ENCODE peak calls at places on chromosome 5, in ten cellular contexts. R is neural progenitor cell, H is mesendoderm, N is A673, F is A549, J is Caco-2, Q is H7, L is right lobe of liver, W is GM12865, V is lung. K is an unnamed sample.
A peak's percentile ranks its signal among the peaks of the same experiment; 100 is the strongest.

GRCh38 chr5:60023255-60023654 is 129.7 kb upstream of the PDE4D start:
- DNase-seq in J (no peak), F (no peak), V (no peak), Q (no peak), H (peak; percentile 13), W (no peak), N (no peak), R (no peak), L (no peak), K (no peak)

GRCh38 chr5:6525910-6526309 is 77.3 kb downstream of the UBE2QL1 start:
- DNase-seq in W (peak; percentile 50), V (no peak), F (peak; percentile 38), J (peak; percentile 43), R (peak; percentile 58), L (no peak), H (peak; percentile 70), N (peak; percentile 52), Q (peak; percentile 86), K (peak; percentile 37)

GRCh38 chr5:172223901-172224873 is 30.2 kb downstream of the EFCAB9 start:
- DNase-seq in R (peak; percentile 56), H (no peak), J (no peak), W (peak; percentile 90), N (no peak), V (no peak), L (no peak), Q (no peak), F (no peak), K (no peak)

GRCh38 chr5:115455241-115455640 is 89.3 kb downstream of the FEM1C start:
- DNase-seq in J (no peak), F (peak; percentile 17), R (no peak), L (no peak), V (no peak), N (no peak), Q (no peak), W (no peak), H (no peak), K (no peak)

GRCh38 chr5:74390306-74390637 is 250.3 kb downstream of the ENC1 start:
- DNase-seq in F (no peak), R (no peak), Q (no peak), W (no peak), J (no peak), H (no peak), L (no peak), V (no peak), N (no peak), K (no peak)

GRCh38 chr5:30764704-30765103 is 428.8 kb upstream of the CDH6 start:
- DNase-seq in Q (no peak), R (no peak), J (no peak), V (no peak), W (no peak), F (no peak), N (no peak), L (no peak), H (no peak), K (no peak)

GRCh38 chr5:172707285-172708182 is 63.5 kb downstream of the DUSP1 start:
- DNase-seq in W (peak; percentile 57), F (peak; percentile 84), N (peak; percentile 78), L (no peak), H (peak; percentile 81), V (no peak), J (peak; percentile 73), R (peak; percentile 81), Q (peak; percentile 78), K (no peak)

GRCh38 chr5:61790678-61791077 is 458.6 kb downstream of the ZSWIM6 start:
- DNase-seq in N (no peak), Q (no peak), F (peak; percentile 14), W (peak; percentile 67), H (no peak), L (peak; percentile 72), J (peak; percentile 48), R (no peak), V (no peak), K (no peak)

GRCh38 chr5:131635755-131636479 is 888 bp upstream of the RAPGEF6 start:
- DNase-seq in Q (no peak), L (no peak), F (peak; percentile 6), W (peak; percentile 62), V (no peak), R (no peak), J (no peak), N (no peak), H (no peak), K (no peak)

GRCh38 chr5:96896285-96896711 is 20.0 kb downstream of the ERAP2 start:
- DNase-seq in W (peak; percentile 48), Q (no peak), V (no peak), R (no peak), J (no peak), N (no peak), F (no peak), H (no peak), L (no peak), K (no peak)

GRCh38 chr5:109692852-109693251 is 3.1 kb downstream of the MAN2A1 start:
- DNase-seq in Q (no peak), R (peak; percentile 8), N (no peak), H (no peak), J (no peak), W (peak; percentile 39), V (no peak), L (peak; percentile 46), F (no peak), K (no peak)

GRCh38 chr5:109694451-109694891 is 4.7 kb downstream of the MAN2A1 start:
- DNase-seq in N (no peak), L (no peak), W (no peak), H (peak; percentile 60), V (no peak), F (no peak), R (no peak), Q (no peak), J (no peak), K (no peak)

GRCh38 chr5:109695005-109695926 is 5.5 kb downstream of the MAN2A1 start:
- DNase-seq in F (no peak), J (no peak), L (no peak), Q (no peak), R (no peak), H (no peak), V (no peak), N (no peak), W (peak; percentile 78), K (no peak)

GRCh38 chr5:109692011-109692410 is 2.3 kb downstream of the MAN2A1 start:
- DNase-seq in L (no peak), J (no peak), Q (no peak), F (no peak), V (no peak), R (peak; percentile 4), W (peak; percentile 41), H (no peak), N (no peak), K (no peak)

GRCh38 chr5:109693535-109694152 is 3.9 kb downstream of the MAN2A1 start:
- DNase-seq in R (peak; percentile 31), F (no peak), J (no peak), V (no peak), Q (no peak), L (no peak), H (peak; percentile 55), N (no peak), W (no peak), K (no peak)
- H3K4me3 ChIP-seq in R (peak overlapping the region; percentile 65), F (no peak overlapping the region), J (no peak overlapping the region), V (no peak overlapping the region), Q (no peak overlapping the region), L (no peak overlapping the region), H (no peak overlapping the region), N (peak overlapping the region; percentile 91), W (peak overlapping the region; percentile 11), K (no peak overlapping the region)

DNA sequence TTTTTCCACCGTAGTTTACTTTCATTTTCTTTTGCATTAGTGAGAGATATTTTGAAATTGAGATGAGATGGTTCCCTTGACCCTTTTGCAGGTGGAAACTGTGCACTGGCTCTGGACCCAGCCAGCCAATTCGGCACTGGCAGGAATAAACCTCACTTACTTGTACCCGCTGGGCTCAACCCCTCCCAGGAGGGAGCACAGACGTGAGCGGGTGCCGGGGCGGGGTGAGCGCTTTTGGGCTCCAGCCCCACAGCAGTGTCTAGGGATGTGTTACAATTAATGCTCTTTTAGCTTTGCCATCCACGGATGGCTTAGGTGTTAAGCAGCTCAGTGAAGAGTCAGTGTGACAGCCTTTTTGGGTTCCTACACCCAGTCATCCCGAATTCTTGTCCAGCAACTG is 766.1 kb upstream of the CHD1 start:
- DNase-seq in N (no peak), Q (no peak), V (no peak), J (no peak), F (no peak), R (no peak), W (no peak), L (no peak), H (no peak), K (no peak)
- H3K4me3 ChIP-seq in N (no peak overlapping the region), Q (no peak overlapping the region), V (no peak overlapping the region), J (no peak overlapping the region), F (no peak overlapping the region), R (no peak overlapping the region), W (no peak overlapping the region), L (no peak overlapping the region), H (no peak overlapping the region), K (no peak overlapping the region)

GRCh38 chr5:147561435-147561834 is 51.6 kb upstream of the DPYSL3 start:
- DNase-seq in W (no peak), V (no peak), J (no peak), L (no peak), R (peak; percentile 28), N (no peak), H (no peak), F (no peak), Q (no peak), K (no peak)

GRCh38 chr5:147558826-147559225 is 49.0 kb upstream of the DPYSL3 start:
- DNase-seq in J (peak; percentile 65), H (peak; percentile 72), L (no peak), W (peak; percentile 28), F (peak; percentile 41), V (peak; percentile 46), R (peak; percentile 80), N (peak; percentile 69), Q (peak; percentile 56), K (peak; percentile 63)

GRCh38 chr5:147560982-147561381 is 51.1 kb upstream of the DPYSL3 start:
- DNase-seq in R (peak; percentile 77), Q (peak; percentile 50), L (no peak), N (peak; percentile 75), J (no peak), V (no peak), W (no peak), H (peak; percentile 25), F (no peak), K (peak; percentile 60)

GRCh38 chr5:147558131-147558730 is 48.4 kb upstream of the DPYSL3 start:
- DNase-seq in L (no peak), F (no peak), H (peak; percentile 44), Q (no peak), J (no peak), R (no peak), N (no peak), W (no peak), V (no peak), K (no peak)

GRCh38 chr5:147559725-147560124 is 49.9 kb upstream of the DPYSL3 start:
- DNase-seq in L (no peak), F (no peak), Q (peak; percentile 20), R (peak; percentile 50), J (no peak), H (peak; percentile 53), N (no peak), W (no peak), V (no peak), K (no peak)
- H3K4me3 ChIP-seq in L (no peak overlapping the region), F (no peak overlapping the region), Q (no peak overlapping the region), R (peak overlapping the region; percentile 50), J (no peak overlapping the region), H (no peak overlapping the region), N (no peak overlapping the region), W (no peak overlapping the region), V (no peak overlapping the region), K (peak overlapping the region; percentile 6)

DNA sequence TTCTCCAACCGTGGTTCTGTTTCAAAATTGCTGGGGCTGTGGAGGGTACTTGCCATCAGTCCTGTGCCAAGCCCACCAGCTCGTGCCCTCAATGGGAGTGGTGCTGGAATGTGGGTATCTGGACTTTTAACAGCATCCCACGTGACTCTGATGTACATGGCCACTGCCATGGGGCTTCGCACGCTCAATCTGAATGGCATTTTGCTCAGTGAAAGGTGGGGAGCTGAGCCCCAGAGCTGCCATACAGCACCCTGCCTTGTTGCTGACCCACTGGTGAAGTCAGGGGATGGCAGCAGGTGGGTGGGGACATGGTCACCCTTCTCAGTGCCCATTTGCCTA is 16.6 kb upstream of the SYNPO start:
- DNase-seq in N (no peak), V (no peak), J (no peak), L (no peak), Q (no peak), H (no peak), F (no peak), R (no peak), W (no peak), K (no peak)
- H3K4me3 ChIP-seq in N (no peak overlapping the region), V (no peak overlapping the region), J (no peak overlapping the region), L (no peak overlapping the region), Q (no peak overlapping the region), H (no peak overlapping the region), F (no peak overlapping the region), R (no peak overlapping the region), W (peak overlapping the region; percentile 50), K (no peak overlapping the region)